ENCODE peak calls at places on chromosomes 6 and 20, in eight cellular contexts. J is right lobe of liver, N is uterus, M is NB4, D is heart left ventricle, E is transverse colon, H is ovary, V is sigmoid colon. I is an unnamed sample.

GRCh38 chr6:149897015-149897697 is 757 bp downstream of the RAET1E start:
- DNase-seq in J (peak), N (peak), M (no peak), D (peak), E (peak), H (peak), V (peak), I (peak)

GRCh38 chr6:106882133-106882532 is 92.4 kb downstream of the CD24 start:
- DNase-seq in J (no peak), N (no peak), M (no peak), D (no peak), E (no peak), H (no peak), V (no peak), I (no peak)

GRCh38 chr6:12760911-12761310 is 44.3 kb downstream of the PHACTR1 start:
- DNase-seq in J (no peak), N (no peak), M (no peak), D (no peak), E (no peak), H (no peak), V (no peak), I (no peak)

GRCh38 chr6:157667211-157668033 is 155.6 kb upstream of the SNX9 start:
- DNase-seq in J (peak), N (peak), M (peak), D (peak), E (peak), H (peak), V (peak), I (no peak)

GRCh38 chr6:166623318-166623717 is 3.7 kb downstream of the RPS6KA2 start:
- DNase-seq in J (no peak), N (no peak), M (no peak), D (no peak), E (no peak), H (no peak), V (no peak), I (no peak)

GRCh38 chr20:51492167-51493092 is 50.1 kb downstream of the NFATC2 start:
- DNase-seq in J (peak), N (peak), M (no peak), D (peak), E (no peak), H (peak), V (no peak), I (no peak)

GRCh38 chr20:62952373-62953166 is at the start of gene SLC17A9:
- DNase-seq in J (peak), N (peak), M (peak), D (peak), E (peak), H (peak), V (peak), I (no peak)

GRCh38 chr20:45318948-45319347 is 10.8 kb upstream of the MATN4 start:
- DNase-seq in J (no peak), N (no peak), M (peak), D (no peak), E (no peak), H (no peak), V (no peak), I (no peak)

GRCh38 chr6:88650029-88650619 is 313.3 kb downstream of the RNGTT start:
- DNase-seq in J (no peak), N (no peak), M (no peak), D (no peak), E (no peak), H (no peak), V (no peak), I (no peak)

GRCh38 chr6:6614096-6614964 is 25.8 kb downstream of the LY86 start:
- DNase-seq in J (no peak), N (peak), M (no peak), D (no peak), E (no peak), H (no peak), V (no peak), I (peak)

GRCh38 chr6:44179072-44179536 is 20.5 kb downstream of the CAPN11 start:
- DNase-seq in J (no peak), N (no peak), M (no peak), D (no peak), E (no peak), H (no peak), V (no peak), I (no peak)

GRCh38 chr6:89828988-89829590 is 591 bp upstream of the CASP8AP2 start:
- DNase-seq in J (no peak), N (no peak), M (peak), D (no peak), E (peak), H (no peak), V (peak), I (no peak)

GRCh38 chr6:89834884-89835792 is 5.5 kb downstream of the CASP8AP2 start:
- DNase-seq in J (no peak), N (no peak), M (no peak), D (no peak), E (no peak), H (no peak), V (no peak), I (no peak)

GRCh38 chr6:89830385-89830809 is 717 bp downstream of the CASP8AP2 start:
- DNase-seq in J (no peak), N (no peak), M (peak), D (no peak), E (no peak), H (no peak), V (no peak), I (no peak)

GRCh38 chr6:89826029-89826528 is 3.6 kb upstream of the CASP8AP2 start:
- DNase-seq in J (no peak), N (no peak), M (no peak), D (no peak), E (no peak), H (no peak), V (no peak), I (no peak)

GRCh38 chr6:89829591-89830384 is at the start of gene CASP8AP2:
- DNase-seq in J (peak), N (peak), M (peak), D (peak), E (peak), H (peak), V (peak), I (peak)
- TF ChIP-seq POLR2A in J (peak), N (peak), M (peak), D (no peak), E (no peak), H (peak), V (peak), I (peak)

GRCh38 chr6:19834858-19835257 is 2.3 kb upstream of the ID4 start:
- DNase-seq in J (no peak), N (no peak), M (no peak), D (no peak), E (no peak), H (no peak), V (no peak), I (no peak)

GRCh38 chr6:19835605-19836004 is 1.6 kb upstream of the ID4 start:
- DNase-seq in J (no peak), N (no peak), M (no peak), D (no peak), E (no peak), H (no peak), V (no peak), I (no peak)

GRCh38 chr6:19838442-19839236 is 1.5 kb downstream of the ID4 start:
- DNase-seq in J (no peak), N (no peak), M (no peak), D (peak), E (peak), H (peak), V (peak), I (peak)

GRCh38 chr6:19837511-19838441 is 606 bp downstream of the ID4 start:
- DNase-seq in J (no peak), N (peak), M (no peak), D (peak), E (peak), H (peak), V (peak), I (peak)

DNA sequence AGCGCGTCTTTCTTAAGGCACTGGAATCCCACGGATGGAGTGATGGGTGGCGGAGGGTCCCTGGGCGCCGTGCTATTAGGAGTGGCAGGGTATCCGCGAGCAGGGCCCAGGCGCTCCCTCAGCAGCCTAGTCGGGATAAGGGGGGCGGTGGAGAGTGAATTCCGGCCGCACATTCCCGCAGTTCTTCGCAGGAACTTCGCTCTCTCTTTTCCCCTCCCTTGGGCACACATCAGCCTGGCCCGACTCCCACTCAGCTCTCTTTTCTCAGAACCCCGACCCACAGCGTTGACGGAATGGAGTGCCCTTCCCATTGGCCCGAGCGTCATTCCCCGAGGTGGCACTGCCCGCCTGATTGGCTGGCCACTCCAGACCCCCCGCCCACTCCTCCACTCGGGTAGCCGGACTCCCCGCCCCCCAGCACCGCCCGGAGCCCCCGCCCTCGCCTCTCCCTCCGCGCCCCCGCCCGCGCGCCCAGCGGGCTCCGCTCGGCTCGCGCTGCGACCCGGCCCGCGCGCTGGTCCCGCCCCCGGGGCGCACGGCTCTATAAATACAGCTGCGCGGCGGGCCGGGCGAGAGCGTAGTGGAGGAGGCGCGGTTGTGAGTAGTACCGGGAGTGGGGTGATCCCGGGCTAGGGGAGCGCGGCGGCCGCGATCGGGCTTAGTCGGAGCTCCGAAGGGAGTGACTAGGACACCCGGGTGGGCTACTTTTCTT is at the start of gene ID4:
- DNase-seq in J (peak), N (peak), M (no peak), D (peak), E (peak), H (peak), V (peak), I (peak)
- TF ChIP-seq POLR2A in J (peak), N (peak), M (no peak), D (peak), E (peak), H (peak), V (peak), I (peak)

GRCh38 chr6:8082954-8083858 is 19.0 kb upstream of the BLOC1S5 start:
- DNase-seq in J (no peak), N (no peak), M (peak), D (peak), E (no peak), H (no peak), V (no peak), I (no peak)

GRCh38 chr6:8085053-8085511 is 17.3 kb downstream of the EEF1E1 start:
- DNase-seq in J (peak), N (no peak), M (peak), D (no peak), E (no peak), H (peak), V (no peak), I (no peak)

GRCh38 chr6:8084586-8084985 is 17.8 kb downstream of the EEF1E1 start:
- DNase-seq in J (no peak), N (no peak), M (no peak), D (no peak), E (no peak), H (no peak), V (no peak), I (no peak)

GRCh38 chr6:8080338-8081151 is 16.4 kb upstream of the BLOC1S5 start:
- DNase-seq in J (no peak), N (no peak), M (peak), D (no peak), E (no peak), H (no peak), V (no peak), I (no peak)

DNA sequence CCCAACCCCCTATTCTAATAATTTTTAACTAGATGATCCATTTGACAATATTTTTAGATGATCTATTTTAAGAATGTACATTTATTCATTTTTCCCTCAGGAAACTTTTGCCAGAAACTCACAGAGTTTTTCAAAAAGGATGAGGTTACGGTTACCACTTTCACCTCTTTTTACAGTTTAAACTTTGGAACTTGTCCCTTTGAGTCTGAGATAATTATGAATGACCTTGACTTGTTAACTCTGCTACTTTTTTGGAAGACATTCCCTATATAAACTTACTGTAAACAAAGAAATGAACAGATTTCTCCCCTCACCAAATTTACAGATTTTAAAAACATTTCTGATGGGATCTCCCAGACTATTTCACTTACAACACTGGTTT is 18.4 kb upstream of the BLOC1S5 start:
- DNase-seq in J (no peak), N (no peak), M (no peak), D (no peak), E (no peak), H (no peak), V (no peak), I (no peak)
- TF ChIP-seq POLR2A in J (no peak), N (no peak), M (no peak), D (no peak), E (no peak), H (no peak), V (no peak), I (no peak)

GRCh38 chr20:32551693-32552092 is 33.4 kb downstream of the NOL4L start:
- DNase-seq in J (no peak), N (no peak), M (no peak), D (no peak), E (no peak), H (no peak), V (no peak), I (no peak)
- TF ChIP-seq POLR2A in J (no peak), N (no peak), M (no peak), D (no peak), E (no peak), H (no peak), V (no peak), I (no peak)

DNA sequence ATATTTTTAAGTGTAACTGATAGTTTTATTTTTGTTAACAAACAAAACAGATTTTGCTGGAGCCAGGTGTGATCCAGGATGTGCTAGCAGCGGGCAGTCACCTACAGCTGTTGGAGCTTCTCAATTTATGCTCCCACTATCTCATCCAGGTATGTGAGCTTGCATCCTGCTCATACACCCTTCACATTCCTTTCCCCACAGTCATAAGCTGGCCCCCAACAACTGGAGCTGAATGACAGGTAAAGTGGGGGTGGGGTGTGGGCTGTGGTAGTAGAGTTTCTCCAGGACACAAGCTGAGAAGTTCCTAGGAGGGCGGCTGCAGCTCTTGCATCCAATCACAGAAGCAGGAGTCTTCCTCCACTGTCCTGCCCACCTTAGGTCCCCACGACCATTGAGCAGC is 140.1 kb downstream of the KLHL32 start:
- DNase-seq in J (no peak), N (no peak), M (no peak), D (no peak), E (no peak), H (no peak), V (no peak), I (no peak)
- TF ChIP-seq POLR2A in J (no peak), N (no peak), M (no peak), D (no peak), E (no peak), H (no peak), V (no peak), I (no peak)

GRCh38 chr6:26362836-26363220 is 2.2 kb upstream of the BTN3A2 start:
- DNase-seq in J (no peak), N (no peak), M (no peak), D (no peak), E (no peak), H (no peak), V (no peak), I (no peak)

GRCh38 chr6:26363882-26364825 is 844 bp upstream of the BTN3A2 start:
- DNase-seq in J (no peak), N (peak), M (peak), D (no peak), E (no peak), H (no peak), V (no peak), I (no peak)

GRCh38 chr6:26361544-26361943 is 3.5 kb upstream of the BTN3A2 start:
- DNase-seq in J (no peak), N (no peak), M (no peak), D (no peak), E (no peak), H (no peak), V (no peak), I (no peak)

GRCh38 chr6:26360451-26361416 is 4.3 kb upstream of the BTN3A2 start:
- DNase-seq in J (no peak), N (no peak), M (no peak), D (no peak), E (peak), H (no peak), V (no peak), I (no peak)

GRCh38 chr6:26362093-26362835 is 2.7 kb upstream of the BTN3A2 start:
- DNase-seq in J (no peak), N (no peak), M (no peak), D (no peak), E (no peak), H (no peak), V (no peak), I (no peak)
- TF ChIP-seq POLR2A in J (no peak), N (no peak), M (no peak), D (no peak), E (no peak), H (no peak), V (no peak), I (no peak)

GRCh38 chr20:3046677-3047462 is 1.0 kb downstream of the MRPS26 start:
- DNase-seq in J (no peak), N (no peak), M (no peak), D (no peak), E (no peak), H (no peak), V (no peak), I (no peak)

GRCh38 chr20:3044336-3044965 is 1.0 kb downstream of the GNRH2 start:
- DNase-seq in J (no peak), N (no peak), M (no peak), D (no peak), E (no peak), H (peak), V (no peak), I (no peak)

GRCh38 chr20:3047486-3048419 is 1.9 kb downstream of the MRPS26 start:
- DNase-seq in J (no peak), N (no peak), M (peak), D (no peak), E (no peak), H (no peak), V (no peak), I (no peak)

GRCh38 chr20:3045042-3045815 is 623 bp upstream of the MRPS26 start:
- DNase-seq in J (peak), N (peak), M (peak), D (no peak), E (peak), H (no peak), V (peak), I (peak)

GRCh38 chr20:3045816-3046676 is at the start of gene MRPS26:
- DNase-seq in J (peak), N (peak), M (peak), D (peak), E (peak), H (peak), V (peak), I (peak)
- TF ChIP-seq POLR2A in J (peak), N (no peak), M (peak), D (no peak), E (peak), H (peak), V (peak), I (peak)

GRCh38 chr6:4220619-4221018 is 85.2 kb upstream of the ECI2 start:
- DNase-seq in J (no peak), N (no peak), M (no peak), D (no peak), E (no peak), H (no peak), V (no peak), I (no peak)
- TF ChIP-seq POLR2A in J (no peak), N (no peak), M (no peak), D (no peak), E (no peak), H (no peak), V (no peak), I (no peak)

GRCh38 chr20:59939879-59940128 is 301 bp downstream of the PPP1R3D start:
- DNase-seq in J (peak), N (no peak), M (peak), D (peak), E (peak), H (peak), V (peak), I (no peak)

GRCh38 chr20:59940956-59941294 is 736 bp downstream of the FAM217B start:
- DNase-seq in J (no peak), N (no peak), M (no peak), D (no peak), E (no peak), H (no peak), V (no peak), I (no peak)

GRCh38 chr20:59938696-59939051 is 1.4 kb downstream of the PPP1R3D start:
- DNase-seq in J (no peak), N (peak), M (peak), D (peak), E (peak), H (peak), V (peak), I (no peak)

GRCh38 chr20:59939052-59939878 is 840 bp downstream of the PPP1R3D start:
- DNase-seq in J (peak), N (peak), M (no peak), D (peak), E (no peak), H (no peak), V (peak), I (no peak)

DNA sequence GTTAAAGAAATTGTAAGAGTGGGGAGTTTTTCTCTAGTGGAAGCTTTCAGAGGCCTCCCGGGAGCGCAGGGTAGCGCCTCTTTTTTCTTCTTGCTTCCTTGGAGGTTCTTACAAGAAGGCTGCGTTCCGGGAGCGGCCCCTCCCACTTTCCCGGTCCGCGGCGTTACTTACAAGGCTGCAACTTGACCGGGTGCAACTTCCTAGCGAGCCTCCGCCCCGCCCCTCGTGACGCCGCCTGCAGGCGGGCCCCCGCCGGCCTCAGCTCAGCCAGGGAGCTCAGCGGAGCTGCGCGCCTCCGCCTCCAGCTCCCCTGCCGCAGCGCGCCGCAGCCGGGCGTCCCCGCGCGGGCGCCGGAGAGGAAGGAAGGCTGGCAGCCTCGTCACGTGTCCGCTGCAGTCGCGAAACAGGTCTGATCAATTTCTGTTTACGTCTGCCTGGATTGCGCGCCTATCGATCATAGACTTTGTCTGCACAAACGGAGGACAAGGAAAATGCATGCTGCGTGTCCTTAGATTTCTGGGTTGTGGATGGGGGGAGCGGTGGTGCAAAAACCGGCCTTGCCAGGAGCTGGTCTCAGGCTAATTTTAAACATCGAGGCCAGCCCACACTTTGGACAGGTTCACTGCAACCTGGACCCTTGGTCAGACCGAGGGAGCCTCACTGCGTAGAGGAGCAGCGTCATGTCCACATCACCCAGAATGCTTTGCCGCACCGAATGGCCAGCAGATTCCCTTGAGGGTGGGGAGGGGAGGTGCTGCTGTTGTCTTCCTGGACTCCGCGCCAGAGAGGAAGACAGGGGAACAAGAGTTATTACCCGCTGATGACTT is at the start of the genes FAM217B and PPP1R3D:
- DNase-seq in J (peak), N (peak), M (peak), D (peak), E (peak), H (peak), V (peak), I (peak)
- TF ChIP-seq POLR2A in J (peak), N (peak), M (peak), D (no peak), E (peak), H (peak), V (peak), I (no peak)